ENCODE peak calls at places on chromosome 7, in eight cellular contexts. L is OCI-LY7, Z is breast epithelium, R is testis, U is fibroblast of lung, T is tibial nerve, N is A549, H is heart right ventricle. S is an unnamed sample.
A peak's percentile ranks its signal among the peaks of the same experiment; 100 is the strongest.

GRCh38 chr7:26487780-26488535 is 196.3 kb downstream of the SNX10 start:
- DNase-seq in L (no peak), Z (no peak), R (no peak), U (no peak), T (no peak), N (no peak), H (no peak), S (no peak)

GRCh38 chr7:100825760-100826545 is 1.4 kb downstream of the EPHB4 start:
- DNase-seq in L (no peak), Z (no peak), R (no peak), U (peak; percentile 71), T (no peak), N (no peak), H (no peak), S (peak; percentile 44)

GRCh38 chr7:116305485-116306408 is 95.4 kb downstream of the TES start:
- DNase-seq in L (no peak), Z (no peak), R (no peak), U (peak; percentile 64), T (no peak), N (peak; percentile 52), H (no peak), S (no peak)

GRCh38 chr7:70376561-70377031 is 755.3 kb upstream of the GALNT17 start:
- DNase-seq in L (no peak), Z (no peak), R (no peak), U (no peak), T (no peak), N (no peak), H (no peak), S (no peak)

GRCh38 chr7:51214098-51214497 is 102.5 kb downstream of the COBL start:
- DNase-seq in L (no peak), Z (no peak), R (no peak), U (no peak), T (no peak), N (no peak), H (no peak), S (no peak)

GRCh38 chr7:130951303-130951975 is 217.4 kb upstream of the KLF14 start:
- DNase-seq in L (no peak), Z (no peak), R (no peak), U (no peak), T (no peak), N (no peak), H (no peak), S (no peak)

GRCh38 chr7:22945584-22945983 is 68.3 kb downstream of the HYCC1 start:
- DNase-seq in L (no peak), Z (no peak), R (no peak), U (peak; percentile 81), T (no peak), N (no peak), H (no peak), S (no peak)

GRCh38 chr7:137755846-137756685 is 90.7 kb downstream of the DGKI start:
- DNase-seq in L (no peak), Z (no peak), R (no peak), U (no peak), T (no peak), N (no peak), H (no peak), S (no peak)

GRCh38 chr7:158705234-158705890 is 758 bp upstream of the NCAPG2 start:
- DNase-seq in L (no peak), Z (no peak), R (no peak), U (no peak), T (no peak), N (no peak), H (no peak), S (no peak)

GRCh38 chr7:105224884-105225651 is 163.7 kb downstream of the SRPK2 start:
- DNase-seq in L (peak; percentile 7), Z (no peak), R (no peak), U (peak; percentile 89), T (no peak), N (peak; percentile 54), H (no peak), S (no peak)

GRCh38 chr7:149257146-149257545 is 4.8 kb upstream of the ZNF783 start:
- DNase-seq in L (no peak), Z (no peak), R (no peak), U (no peak), T (no peak), N (no peak), H (no peak), S (no peak)

GRCh38 chr7:88629559-88629958 is 129.9 kb upstream of the ZNF804B start:
- DNase-seq in L (no peak), Z (no peak), R (no peak), U (no peak), T (no peak), N (no peak), H (no peak), S (no peak)

GRCh38 chr7:139572071-139572470 is 48.6 kb downstream of the CLEC2L start:
- DNase-seq in L (no peak), Z (peak; percentile 35), R (no peak), U (no peak), T (no peak), N (no peak), H (no peak), S (no peak)

GRCh38 chr7:73718438-73718881 is 1.0 kb downstream of the STX1A start:
- DNase-seq in L (no peak), Z (no peak), R (no peak), U (no peak), T (no peak), N (no peak), H (no peak), S (no peak)

GRCh38 chr7:19747740-19748339 is 25.6 kb downstream of the TMEM196 start:
- DNase-seq in L (peak; percentile 34), Z (no peak), R (no peak), U (peak; percentile 65), T (no peak), N (peak; percentile 33), H (no peak), S (no peak)

GRCh38 chr7:28607179-28607578 is 194.9 kb downstream of the CREB5 start:
- DNase-seq in L (no peak), Z (no peak), R (no peak), U (no peak), T (no peak), N (no peak), H (no peak), S (no peak)

GRCh38 chr7:46319841-46320240 is 398.8 kb upstream of the IGFBP3 start:
- DNase-seq in L (no peak), Z (no peak), R (no peak), U (no peak), T (no peak), N (no peak), H (no peak), S (no peak)

GRCh38 chr7:151128716-151129115 is 38.8 kb downstream of the GBX1 start:
- DNase-seq in L (no peak), Z (no peak), R (no peak), U (no peak), T (no peak), N (no peak), H (no peak), S (no peak)

GRCh38 chr7:107108951-107109350 is 59.9 kb upstream of the HBP1 start:
- DNase-seq in L (no peak), Z (no peak), R (no peak), U (no peak), T (no peak), N (no peak), H (no peak), S (no peak)

GRCh38 chr7:84948632-84949031 is 238.2 kb downstream of the SEMA3D start:
- DNase-seq in L (no peak), Z (no peak), R (no peak), U (no peak), T (no peak), N (no peak), H (no peak), S (no peak)

GRCh38 chr7:7816084-7816483 is 97.7 kb upstream of the RPA3 start:
- DNase-seq in L (peak; percentile 65), Z (no peak), R (no peak), U (no peak), T (no peak), N (no peak), H (no peak), S (no peak)
- H3K4me1 ChIP-seq in L (peaks cover 28% of the 10 kb centered on the region), Z (no peaks in the 10 kb centered on the region), R (no peaks in the 10 kb centered on the region), U (no peaks in the 10 kb centered on the region), T (no peaks in the 10 kb centered on the region), N (peaks cover 6% of the 10 kb centered on the region), H (no peaks in the 10 kb centered on the region), S (peaks cover 7% of the 10 kb centered on the region)

GRCh38 chr7:3013975-3014792 is 29.5 kb downstream of the CARD11 start:
- DNase-seq in L (no peak), Z (peak; percentile 40), R (no peak), U (no peak), T (no peak), N (no peak), H (no peak), S (no peak)
- TF ChIP-seq CTCF in L (no peak), Z (no peak), R (no peak), U (no peak), T (no peak), N (no peak), H (no peak), S (no peak)

DNA sequence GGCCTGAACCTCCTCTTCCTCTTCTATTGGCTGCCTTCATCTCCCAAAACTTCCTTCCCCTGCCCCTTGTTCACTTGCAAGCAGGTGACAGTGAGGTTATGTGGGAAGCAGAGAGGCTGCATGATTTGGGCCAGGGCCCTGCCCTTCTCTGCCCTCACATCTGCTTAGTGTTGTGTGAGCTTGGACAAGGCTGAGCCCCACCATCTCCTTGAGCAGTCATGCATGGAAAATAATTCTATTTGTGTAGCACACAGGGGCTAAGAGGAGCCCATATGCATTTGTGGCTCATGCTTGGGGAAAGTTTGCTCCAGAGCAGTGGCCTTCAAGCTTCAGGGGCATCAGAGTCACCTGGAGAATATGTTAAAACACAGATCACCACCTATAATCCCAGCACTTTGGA is 26.8 kb upstream of the AQP1 start:
- DNase-seq in L (peak; percentile 33), Z (no peak), R (no peak), U (no peak), T (no peak), N (no peak), H (no peak), S (no peak)
- H3K27ac ChIP-seq in L (no peak overlapping the region), Z (no peak overlapping the region), R (no peak overlapping the region), U (no peak overlapping the region), T (no peak overlapping the region), N (no peak overlapping the region), H (no peak overlapping the region), S (no peak overlapping the region)

GRCh38 chr7:42910306-42910705 is 1.6 kb downstream of the C7orf25 start:
- DNase-seq in L (no peak), Z (no peak), R (no peak), U (no peak), T (no peak), N (no peak), H (no peak), S (no peak)
- H3K4me1 ChIP-seq in L (peaks cover 19% of the 10 kb centered on the region), Z (no peaks in the 10 kb centered on the region), R (peaks cover 23% of the 10 kb centered on the region), U (peaks cover 7% of the 10 kb centered on the region), T (peaks cover 30% of the 10 kb centered on the region), N (peaks cover 13% of the 10 kb centered on the region), H (peaks cover 22% of the 10 kb centered on the region), S (peaks cover 20% of the 10 kb centered on the region)